ENCODE peak calls at places on chromosomes 13 and 19, in five cellular contexts. P is left ventricle myocardium inferior; S is IMR-90; F is heart right ventricle; E is CD4-positive, CD25-positive, alpha-beta regulatory T cell. K is an unnamed sample.

GRCh38 chr13:23889598-23890224 is 511 bp upstream of the MIPEP start:
- DNase-seq in E (peak; percentile 4), F (no peak), P (no peak), S (no peak), K (no peak)

GRCh38 chr19:10829967-10830366 is 6.0 kb downstream of the TMED1 start:
- DNase-seq in S (no peak), F (no peak), P (no peak), E (no peak), K (no peak)

GRCh38 chr19:49676136-49676689 is 858 bp upstream of the PRMT1 start:
- DNase-seq in P (peak; percentile 86), F (peak; percentile 80), S (peak; percentile 95), E (no peak), K (peak; percentile 96)

GRCh38 chr19:31226536-31226935 is 122.7 kb downstream of the TSHZ3 start:
- DNase-seq in S (no peak), P (no peak), E (no peak), F (no peak), K (no peak)

GRCh38 chr19:56953411-56953810 is 112.9 kb upstream of the PEG3 start:
- DNase-seq in E (no peak), F (no peak), P (no peak), S (no peak), K (no peak)

GRCh38 chr19:11759805-11760204 is 7.0 kb upstream of the ZNF441 start:
- DNase-seq in E (no peak), S (no peak), F (no peak), P (no peak), K (no peak)

GRCh38 chr13:27853871-27854270 is 61.6 kb downstream of the GSX1 start:
- DNase-seq in P (no peak), S (no peak), F (no peak), E (no peak), K (no peak)

GRCh38 chr13:60427285-60427684 is 30.3 kb downstream of the TDRD3 start:
- DNase-seq in S (no peak), F (no peak), E (peak; percentile 10), P (no peak), K (no peak)

GRCh38 chr13:76944457-76944856 is 3.9 kb upstream of the ACOD1 start:
- DNase-seq in S (peak; percentile 68), P (no peak), F (no peak), E (no peak), K (no peak)

GRCh38 chr19:42285546-42285945 is 16.4 kb upstream of the PRR19 start:
- DNase-seq in P (no peak), F (no peak), E (no peak), S (no peak), K (no peak)

GRCh38 chr19:10946964-10947657 is 13.7 kb upstream of the SMARCA4 start:
- DNase-seq in S (peak; percentile 60), P (no peak), F (no peak), E (no peak), K (no peak)

GRCh38 chr13:32048816-32049215 is 17.2 kb downstream of the FRY start:
- DNase-seq in E (no peak), F (no peak), S (no peak), P (no peak), K (no peak)

GRCh38 chr19:45972081-45972943 is 1.4 kb downstream of the NOVA2 start:
- DNase-seq in E (peak; percentile 44), S (no peak), P (peak; percentile 21), F (no peak), K (no peak)

GRCh38 chr19:55146648-55147218 is 2.3 kb downstream of the TNNT1 start:
- DNase-seq in S (no peak), F (no peak), E (no peak), P (no peak), K (no peak)

GRCh38 chr13:38577048-38577447 is 109.8 kb upstream of the FREM2 start:
- DNase-seq in E (no peak), P (no peak), S (no peak), F (no peak), K (no peak)

GRCh38 chr19:55257461-55258411 is 1.1 kb downstream of the PPP6R1 start:
- DNase-seq in F (no peak), P (no peak), S (peak; percentile 32), E (peak; percentile 28), K (no peak)

GRCh38 chr13:87669379-87669978 is 1.7 kb upstream of the SLITRK5 start:
- DNase-seq in F (no peak), P (no peak), E (no peak), S (peak; percentile 10), K (no peak)

GRCh38 chr19:38079926-38080380 is 144.1 kb downstream of the DPF1 start:
- DNase-seq in E (no peak), F (no peak), P (no peak), S (peak; percentile 95), K (peak; percentile 63)

GRCh38 chr13:50149143-50149703 is 134.0 kb downstream of the KCNRG start:
- DNase-seq in S (no peak), P (no peak), E (no peak), F (no peak), K (no peak)

DNA sequence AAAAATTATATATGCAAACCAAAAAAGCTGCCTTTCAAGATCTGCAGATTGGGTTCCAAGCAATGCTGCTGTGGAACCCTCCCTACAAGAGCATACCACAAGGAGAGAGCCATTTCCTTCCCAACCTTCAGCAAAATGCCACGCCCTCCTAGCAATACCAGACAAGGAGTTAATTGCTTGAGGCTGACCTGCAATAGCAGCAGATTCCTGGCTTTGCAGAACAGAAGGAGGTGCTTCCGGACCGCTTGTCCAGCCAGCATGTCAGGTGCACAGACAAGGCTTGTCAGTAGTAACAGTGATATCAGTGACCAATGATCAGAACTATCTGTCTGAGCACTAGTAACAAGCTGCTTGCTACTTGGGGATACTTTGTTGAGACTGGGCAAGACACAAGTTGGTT is 301.6 kb downstream of the FGF14 start:
- DNase-seq in S (no peak), F (no peak), E (no peak), P (no peak), K (peak; percentile 11)
- H3K27ac ChIP-seq in S (no peak overlapping the region), F (no peak overlapping the region), E (no peak overlapping the region), P (no peak overlapping the region), K (no peak overlapping the region)

GRCh38 chr19:13833330-13834265 is 38.4 kb downstream of the ZSWIM4 start:
- DNase-seq in E (peak; percentile 90), S (peak; percentile 86), P (peak; percentile 96), F (peak; percentile 97), K (peak; percentile 61)

GRCh38 chr19:13831560-13832056 is 36.4 kb downstream of the ZSWIM4 start:
- DNase-seq in E (no peak), S (no peak), P (no peak), F (no peak), K (peak; percentile 52)

GRCh38 chr19:13832096-13832495 is 36.9 kb downstream of the ZSWIM4 start:
- DNase-seq in P (no peak), F (no peak), S (no peak), E (no peak), K (no peak)

GRCh38 chr19:13835791-13836723 is 40.8 kb downstream of the ZSWIM4 start:
- DNase-seq in E (peak; percentile 25), F (peak; percentile 55), P (peak; percentile 62), S (no peak), K (no peak)

GRCh38 chr19:13834308-13834790 is 39.1 kb downstream of the ZSWIM4 start:
- DNase-seq in S (peak; percentile 76), E (no peak), P (no peak), F (no peak), K (peak; percentile 82)
- H3K4me1 ChIP-seq in S (peaks cover 37% of the 10 kb centered on the region), E (peaks cover 57% of the 10 kb centered on the region), P (peaks cover 70% of the 10 kb centered on the region), F (peaks cover 68% of the 10 kb centered on the region), K (peaks cover 8% of the 10 kb centered on the region)

DNA sequence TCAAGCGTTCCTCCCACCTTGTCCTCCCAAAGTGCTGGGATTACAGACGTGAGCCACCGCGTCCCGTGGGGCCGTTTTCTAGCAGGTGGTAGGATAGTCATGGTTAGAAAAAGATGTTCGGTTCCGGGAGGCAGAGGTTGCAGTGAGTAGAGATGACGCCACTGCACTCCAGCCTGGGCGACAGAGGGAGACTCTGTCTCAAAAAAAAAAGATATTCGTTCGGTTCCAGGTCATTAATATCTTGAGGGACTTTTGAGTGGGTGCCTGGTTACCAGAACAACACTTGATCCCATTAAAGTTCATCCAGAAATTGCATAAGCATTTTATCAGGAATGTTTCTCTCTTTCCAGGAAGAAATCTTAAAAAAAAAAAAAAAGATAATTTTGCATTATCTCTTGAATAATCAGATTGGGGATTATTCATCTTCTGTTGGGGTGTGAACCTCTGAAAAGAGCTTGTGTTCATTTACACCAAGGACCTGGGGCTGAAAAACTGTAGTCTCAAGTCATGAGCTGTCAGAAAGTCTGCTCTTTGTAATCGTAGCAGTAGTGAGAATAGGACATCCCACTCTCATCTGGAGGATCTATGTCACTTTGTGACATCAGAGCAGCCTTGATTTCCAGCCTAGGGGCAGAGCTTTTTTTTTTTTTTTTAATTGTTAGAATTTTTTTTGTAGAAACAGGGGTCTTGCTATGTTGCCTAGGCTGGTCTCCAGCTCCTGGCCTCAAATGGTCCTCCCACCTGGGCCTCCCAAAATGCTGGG is 1.0 kb upstream of the ETHE1 start:
- DNase-seq in E (no peak), S (no peak), F (no peak), P (no peak), K (peak; percentile 41)
- H3K27ac ChIP-seq in E (no peak overlapping the region), S (peak overlapping the region; percentile 19), F (peak overlapping the region; percentile 80), P (peak overlapping the region; percentile 91), K (peak overlapping the region; percentile 93)

GRCh38 chr19:40474737-40475136 is 7.9 kb downstream of the SPTBN4 start:
- DNase-seq in P (no peak), S (no peak), F (no peak), E (no peak), K (no peak)
- H3K4me1 ChIP-seq in P (no peaks in the 10 kb centered on the region), S (no peaks in the 10 kb centered on the region), F (no peaks in the 10 kb centered on the region), E (no peaks in the 10 kb centered on the region), K (no peaks in the 10 kb centered on the region)

DNA sequence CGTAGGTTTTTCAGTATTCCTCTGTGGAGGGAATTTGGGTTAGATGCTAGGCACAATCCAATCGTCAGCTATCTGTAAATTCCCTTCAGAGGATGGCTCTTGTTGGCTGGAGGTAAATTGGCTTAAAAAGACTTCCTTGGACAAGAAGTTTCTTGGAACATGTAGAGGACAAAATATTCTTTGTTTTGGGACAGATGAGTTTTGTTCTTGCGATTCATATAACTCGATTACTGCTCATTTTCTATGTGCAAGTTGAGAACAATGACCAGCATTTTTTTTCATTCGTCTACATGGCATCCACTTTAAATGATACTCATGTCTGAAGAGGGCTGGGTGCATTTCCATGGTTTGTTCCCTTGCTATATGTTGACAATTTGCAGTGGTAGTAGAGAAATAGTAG is 41.7 kb downstream of the COL4A2 start:
- DNase-seq in E (no peak), S (no peak), P (no peak), F (no peak), K (no peak)
- H3K27ac ChIP-seq in E (no peak overlapping the region), S (no peak overlapping the region), P (peak overlapping the region; percentile 79), F (peak overlapping the region; percentile 77), K (peak overlapping the region; percentile 7)

DNA sequence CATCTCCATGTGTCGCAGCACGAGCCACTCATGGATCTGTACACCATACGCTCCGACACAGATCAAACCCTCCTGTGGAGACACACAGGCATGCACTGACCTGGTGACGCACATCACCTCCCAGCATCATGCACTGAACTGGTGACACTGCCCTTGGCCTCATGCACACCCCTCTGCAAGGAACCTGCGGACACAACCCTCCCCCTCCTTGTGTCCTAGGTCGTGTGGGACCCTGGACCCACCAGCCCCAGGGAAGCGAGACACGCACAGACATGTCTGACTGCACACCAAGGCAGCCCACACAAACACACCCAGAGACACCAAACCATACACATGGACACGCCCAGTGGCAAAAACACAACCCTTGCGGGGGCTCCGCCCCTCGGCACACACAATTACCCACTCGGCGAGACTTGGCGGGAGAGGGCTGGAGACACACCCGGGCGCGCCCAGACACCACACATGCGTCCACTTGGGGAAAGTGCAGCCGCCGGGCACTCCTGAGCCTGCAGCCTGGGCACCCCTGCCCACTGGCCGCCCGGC is 2.0 kb upstream of the KCNN4 start:
- DNase-seq in P (no peak), F (no peak), E (no peak), S (no peak), K (no peak)
- H3K4me1 ChIP-seq in P (peaks cover 15% of the 10 kb centered on the region), F (peaks cover 48% of the 10 kb centered on the region), E (peaks cover 68% of the 10 kb centered on the region), S (peaks cover 12% of the 10 kb centered on the region), K (peaks cover 21% of the 10 kb centered on the region)

K was measured in foreskin keratinocyte.